ENCODE peak calls at places on chromosomes 1 and 21, in seven cellular contexts. X is GM23338, K is IMR-90, A is BJ, P is brain microvascular endothelial cell, I is HFF-Myc, Y is psoas muscle. Z is an unnamed sample.

GRCh38 chr1:212315907-212316306 is 30.7 kb downstream of the PPP2R5A start:
- DNase-seq in X (peak; percentile 78), K (no peak), A (no peak), P (peak; percentile 23), I (no peak), Y (no peak), Z (peak; percentile 40)

GRCh38 chr1:227429447-227430359 is 111.4 kb upstream of the CDC42BPA start:
- DNase-seq in X (no peak), K (peak; percentile 61), A (peak; percentile 40), P (peak; percentile 47), I (peak; percentile 72), Y (no peak), Z (peak; percentile 86)

GRCh38 chr1:237817277-237817676 is 73.4 kb downstream of the ZP4 start:
- DNase-seq in X (no peak), K (no peak), A (no peak), P (no peak), I (no peak), Y (no peak), Z (no peak)

GRCh38 chr21:26933448-26933847 is 33.4 kb downstream of the ADAMTS5 start:
- DNase-seq in X (no peak), K (no peak), A (no peak), P (no peak), I (no peak), Y (no peak), Z (peak; percentile 24)

GRCh38 chr1:184574588-184574987 is 180.1 kb downstream of the EDEM3 start:
- DNase-seq in X (peak; percentile 62), K (no peak), A (no peak), P (no peak), I (no peak), Y (no peak), Z (no peak)

GRCh38 chr1:183804916-183805734 is at the start of gene RGL1:
- DNase-seq in X (peak; percentile 69), K (peak; percentile 75), A (no peak), P (peak; percentile 64), I (no peak), Y (peak; percentile 81), Z (peak; percentile 83)

GRCh38 chr1:111739222-111739983 is at the start of gene INKA2:
- DNase-seq in X (peak; percentile 93), K (peak; percentile 83), A (no peak), P (peak; percentile 70), I (peak; percentile 47), Y (peak; percentile 93), Z (peak; percentile 91)

GRCh38 chr1:29708818-29709710 is 472.7 kb downstream of the PTPRU start:
- DNase-seq in X (peak; percentile 11), K (peak; percentile 81), A (peak; percentile 70), P (peak; percentile 34), I (peak; percentile 95), Y (no peak), Z (peak; percentile 44)

GRCh38 chr1:172246521-172247390 is 173.7 kb upstream of the C1orf105 start:
- DNase-seq in X (no peak), K (no peak), A (no peak), P (no peak), I (no peak), Y (no peak), Z (peak; percentile 3)

GRCh38 chr1:168613689-168614655 is 37.6 kb downstream of the XCL1 start:
- DNase-seq in X (no peak), K (no peak), A (no peak), P (no peak), I (no peak), Y (peak; percentile 90), Z (peak; percentile 11)

GRCh38 chr1:211695135-211695816 is 19.9 kb upstream of the NEK2 start:
- DNase-seq in X (no peak), K (no peak), A (no peak), P (no peak), I (no peak), Y (no peak), Z (no peak)

GRCh38 chr1:60034999-60035398 is 38.6 kb downstream of the C1orf87 start:
- DNase-seq in X (no peak), K (no peak), A (no peak), P (no peak), I (no peak), Y (no peak), Z (no peak)

GRCh38 chr1:160206421-160207117 is 1.4 kb downstream of the PEA15 start:
- DNase-seq in X (peak; percentile 65), K (peak; percentile 90), A (peak; percentile 72), P (peak; percentile 87), I (peak; percentile 38), Y (no peak), Z (peak; percentile 71)
- H3K4me3 ChIP-seq in X (peak overlapping the region; percentile 96), K (peak overlapping the region; percentile 98), A (peak overlapping the region; percentile 97), P (peak overlapping the region; percentile 97), I (peak overlapping the region; percentile 93), Y (peak overlapping the region; percentile 95), Z (peak overlapping the region; percentile 94)

GRCh38 chr1:203128691-203129500 is 1.4 kb downstream of the ADORA1 start:
- DNase-seq in X (no peak), K (no peak), A (no peak), P (no peak), I (no peak), Y (no peak), Z (no peak)

GRCh38 chr1:203127672-203128611 is at the start of gene ADORA1:
- DNase-seq in X (peak; percentile 94), K (peak; percentile 41), A (no peak), P (peak; percentile 12), I (no peak), Y (peak; percentile 76), Z (peak; percentile 53)

GRCh38 chr1:203126151-203126865 is 1.2 kb upstream of the ADORA1 start:
- DNase-seq in X (peak; percentile 79), K (peak; percentile 22), A (no peak), P (no peak), I (no peak), Y (no peak), Z (peak; percentile 18)

GRCh38 chr1:203124546-203125317 is 2.8 kb upstream of the ADORA1 start:
- DNase-seq in X (no peak), K (peak; percentile 34), A (no peak), P (no peak), I (no peak), Y (no peak), Z (no peak)

DNA sequence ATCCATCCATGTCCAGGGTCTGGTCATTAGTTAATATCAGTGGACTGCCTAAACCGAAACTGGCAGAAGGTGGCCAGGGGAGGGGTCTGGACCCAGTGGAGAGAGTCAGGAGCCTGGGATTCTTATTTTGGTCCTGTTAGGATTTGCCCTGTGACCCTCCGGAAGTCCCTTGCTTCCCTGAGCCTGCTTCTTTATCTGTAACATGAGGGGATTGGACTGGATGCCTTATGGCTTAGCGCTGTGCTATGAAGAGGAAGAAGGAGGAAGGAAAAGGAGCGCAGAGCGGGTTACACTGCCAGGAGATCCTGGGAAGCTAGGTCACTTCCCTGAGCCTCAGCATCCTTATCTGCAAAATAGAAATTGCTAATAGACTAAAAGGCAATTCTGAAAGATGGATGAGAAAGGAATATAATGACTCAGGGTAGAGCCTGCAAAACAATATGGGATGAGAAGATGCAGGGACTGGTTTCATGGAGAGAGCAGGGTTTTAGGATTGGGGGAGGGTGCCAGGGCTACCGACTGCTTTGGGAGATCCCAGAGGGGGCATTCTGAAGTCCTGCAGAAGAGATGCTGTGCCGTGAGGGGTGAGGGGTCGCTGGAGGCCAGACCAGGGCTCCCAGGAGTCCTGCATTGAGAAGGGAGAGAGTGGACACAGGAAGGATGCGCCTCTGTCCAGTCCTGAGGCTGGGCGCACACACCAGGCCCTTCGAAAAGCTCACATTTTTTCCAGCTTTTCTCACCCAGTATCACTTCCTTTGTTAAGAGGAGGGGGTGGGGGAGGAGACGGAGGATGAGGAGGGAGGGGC is 457 bp upstream of the ADORA1 start:
- DNase-seq in X (no peak), K (peak; percentile 4), A (no peak), P (no peak), I (no peak), Y (no peak), Z (peak; percentile 23)
- H3K4me3 ChIP-seq in X (peak overlapping the region; percentile 83), K (no peak overlapping the region), A (peak overlapping the region; percentile 41), P (no peak overlapping the region), I (peak overlapping the region; percentile 53), Y (peak overlapping the region; percentile 73), Z (peak overlapping the region; percentile 63)

DNA sequence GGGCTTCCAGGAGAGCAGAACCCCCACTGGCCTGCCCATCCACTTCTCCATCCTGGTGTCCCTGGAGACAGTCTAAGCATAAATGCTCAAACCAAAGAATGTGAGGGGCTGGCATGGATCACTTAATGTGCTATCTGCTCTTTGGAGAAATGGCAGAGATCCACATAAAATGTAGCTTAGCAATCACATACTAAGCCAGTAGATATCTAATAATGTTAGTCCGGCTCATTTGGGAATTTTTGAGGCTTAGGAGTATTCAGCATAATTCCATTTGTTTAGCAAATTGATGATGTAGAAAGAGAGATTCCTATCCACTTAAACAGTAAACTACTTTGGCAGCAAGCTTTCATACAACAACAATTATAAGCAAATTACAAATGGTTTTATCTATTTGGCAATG is 90.7 kb downstream of the TENT5C start:
- DNase-seq in X (no peak), K (peak; percentile 82), A (peak; percentile 57), P (no peak), I (no peak), Y (no peak), Z (peak; percentile 75)
- H3K4me3 ChIP-seq in X (no peak overlapping the region), K (no peak overlapping the region), A (no peak overlapping the region), P (no peak overlapping the region), I (no peak overlapping the region), Y (no peak overlapping the region), Z (no peak overlapping the region)

GRCh38 chr1:157509546-157510232 is 42.6 kb downstream of the FCRL5 start:
- DNase-seq in X (no peak), K (no peak), A (no peak), P (no peak), I (no peak), Y (no peak), Z (no peak)

GRCh38 chr1:157504646-157505045 is 47.7 kb downstream of the FCRL5 start:
- DNase-seq in X (no peak), K (no peak), A (no peak), P (no peak), I (no peak), Y (no peak), Z (no peak)

DNA sequence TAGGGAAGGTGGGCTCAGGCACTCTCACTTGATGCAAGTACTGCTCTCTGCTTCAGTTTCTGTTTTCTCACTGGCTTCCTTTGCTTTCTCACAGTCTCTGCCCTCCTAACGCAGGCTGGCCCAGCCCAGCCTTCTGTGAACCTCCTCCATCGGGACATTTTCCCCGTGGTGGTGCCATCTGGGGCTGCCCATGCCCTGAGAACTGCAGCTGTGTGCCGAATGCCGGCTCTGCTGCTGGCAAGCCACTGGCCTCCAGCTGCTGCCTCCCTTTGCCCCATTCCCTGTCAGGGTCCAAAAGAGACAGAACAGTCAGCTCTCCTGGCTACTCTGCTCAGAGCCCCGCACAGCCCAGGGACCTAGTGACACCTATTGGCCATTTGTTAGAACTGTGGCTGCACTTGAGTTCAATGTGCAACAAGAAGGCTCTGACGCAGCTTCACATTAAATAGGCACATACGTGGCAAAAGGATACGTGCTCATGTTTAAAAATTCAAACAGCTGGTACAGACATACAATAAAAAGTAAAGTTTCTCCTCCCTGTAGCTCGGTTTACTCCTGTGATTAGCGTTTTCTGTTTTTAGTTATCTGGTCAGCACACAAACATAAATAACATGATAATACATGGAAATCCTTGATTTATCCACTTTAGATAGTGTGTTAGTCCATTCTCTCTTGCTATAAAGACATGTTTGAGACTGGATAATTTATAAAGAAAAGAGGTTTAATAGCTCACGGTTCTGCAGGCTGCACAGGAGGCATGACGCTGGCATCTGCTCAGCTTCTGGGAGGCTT is 46.6 kb downstream of the FCRL5 start:
- DNase-seq in X (peak; percentile 86), K (peak; percentile 55), A (no peak), P (peak; percentile 66), I (peak; percentile 40), Y (peak; percentile 61), Z (peak; percentile 58)
- H3K4me3 ChIP-seq in X (no peak overlapping the region), K (no peak overlapping the region), A (no peak overlapping the region), P (no peak overlapping the region), I (no peak overlapping the region), Y (no peak overlapping the region), Z (no peak overlapping the region)

GRCh38 chr1:155228096-155228427 is 19.6 kb downstream of the MTX1 start:
- DNase-seq in X (no peak), K (peak; percentile 58), A (no peak), P (no peak), I (no peak), Y (no peak), Z (no peak)
- H3K4me3 ChIP-seq in X (peak overlapping the region; percentile 55), K (peak overlapping the region; percentile 32), A (peak overlapping the region; percentile 37), P (peak overlapping the region; percentile 50), I (peak overlapping the region; percentile 89), Y (peak overlapping the region; percentile 79), Z (peak overlapping the region; percentile 56)

Z was measured in fibroblast of villous mesenchyme.